ENCODE peak calls at places on chromosomes 1 and 21, in seven cellular contexts. One of them, this sample, is unnamed.
A peak's percentile ranks its signal among the peaks of the same experiment; 100 is the strongest.

GRCh38 chr1:182575540-182576149 is 13.4 kb downstream of the RNASEL start:
- DNase-seq in progenitor cell of endocrine pancreas: no peak
- DNase-seq in activated naive CD4-positive, alpha-beta T cell treated with anti-CD3 and anti-CD28 coated beads, Interleukin-2, amount 50 U/mL, for 16 hours: no peak
- DNase-seq in GF-D8: no peak
- DNase-seq in GM03348: peak; percentile 83
- DNase-seq in RPMI7951: peak; percentile 60
- DNase-seq in left colon: no peak
- DNase-seq in this sample: no peak

GRCh38 chr1:54218883-54219687 is 19.1 kb downstream of the MRPL37 start:
- DNase-seq in GM03348: no peak
- DNase-seq in progenitor cell of endocrine pancreas: no peak
- DNase-seq in left colon: no peak
- DNase-seq in activated naive CD4-positive, alpha-beta T cell treated with anti-CD3 and anti-CD28 coated beads, Interleukin-2, amount 50 U/mL, for 16 hours: no peak
- DNase-seq in RPMI7951: no peak
- DNase-seq in GF-D8: no peak
- DNase-seq in this sample: no peak

GRCh38 chr1:215023151-215023832 is 59.2 kb upstream of the KCNK2 start:
- DNase-seq in RPMI7951: peak; percentile 37
- DNase-seq in activated naive CD4-positive, alpha-beta T cell treated with anti-CD3 and anti-CD28 coated beads, Interleukin-2, amount 50 U/mL, for 16 hours: no peak
- DNase-seq in GF-D8: no peak
- DNase-seq in GM03348: no peak
- DNase-seq in progenitor cell of endocrine pancreas: no peak
- DNase-seq in left colon: no peak
- DNase-seq in this sample: no peak

GRCh38 chr21:45991606-45992301 is 10.2 kb downstream of the COL6A1 start:
- DNase-seq in progenitor cell of endocrine pancreas: no peak
- DNase-seq in RPMI7951: no peak
- DNase-seq in activated naive CD4-positive, alpha-beta T cell treated with anti-CD3 and anti-CD28 coated beads, Interleukin-2, amount 50 U/mL, for 16 hours: peak; percentile 7
- DNase-seq in GM03348: no peak
- DNase-seq in GF-D8: no peak
- DNase-seq in left colon: peak; percentile 20
- DNase-seq in this sample: no peak

GRCh38 chr1:108049083-108049819 is 84.3 kb upstream of the VAV3 start:
- DNase-seq in activated naive CD4-positive, alpha-beta T cell treated with anti-CD3 and anti-CD28 coated beads, Interleukin-2, amount 50 U/mL, for 16 hours: peak; percentile 29
- DNase-seq in left colon: no peak
- DNase-seq in RPMI7951: peak; percentile 76
- DNase-seq in GF-D8: peak; percentile 26
- DNase-seq in GM03348: peak; percentile 13
- DNase-seq in progenitor cell of endocrine pancreas: no peak
- DNase-seq in this sample: peak; percentile 77

GRCh38 chr1:61569212-61569621 is 155.7 kb downstream of the TM2D1 start:
- DNase-seq in activated naive CD4-positive, alpha-beta T cell treated with anti-CD3 and anti-CD28 coated beads, Interleukin-2, amount 50 U/mL, for 16 hours: no peak
- DNase-seq in GM03348: no peak
- DNase-seq in progenitor cell of endocrine pancreas: no peak
- DNase-seq in GF-D8: no peak
- DNase-seq in left colon: no peak
- DNase-seq in RPMI7951: no peak
- DNase-seq in this sample: peak; percentile 15

GRCh38 chr1:68969430-68969829 is 472.5 kb upstream of the DEPDC1 start:
- DNase-seq in progenitor cell of endocrine pancreas: no peak
- DNase-seq in RPMI7951: no peak
- DNase-seq in left colon: no peak
- DNase-seq in GF-D8: no peak
- DNase-seq in activated naive CD4-positive, alpha-beta T cell treated with anti-CD3 and anti-CD28 coated beads, Interleukin-2, amount 50 U/mL, for 16 hours: no peak
- DNase-seq in GM03348: no peak
- DNase-seq in this sample: no peak

GRCh38 chr1:23184203-23184602 is 15.5 kb upstream of the LUZP1 start:
- DNase-seq in GM03348: no peak
- DNase-seq in left colon: no peak
- DNase-seq in progenitor cell of endocrine pancreas: no peak
- DNase-seq in activated naive CD4-positive, alpha-beta T cell treated with anti-CD3 and anti-CD28 coated beads, Interleukin-2, amount 50 U/mL, for 16 hours: no peak
- DNase-seq in GF-D8: no peak
- DNase-seq in RPMI7951: no peak
- DNase-seq in this sample: no peak

GRCh38 chr1:116570358-116571214 is at the start of gene CD58:
- DNase-seq in GF-D8: peak; percentile 65
- DNase-seq in activated naive CD4-positive, alpha-beta T cell treated with anti-CD3 and anti-CD28 coated beads, Interleukin-2, amount 50 U/mL, for 16 hours: peak; percentile 78
- DNase-seq in left colon: peak; percentile 92
- DNase-seq in RPMI7951: peak; percentile 90
- DNase-seq in GM03348: peak; percentile 96
- DNase-seq in progenitor cell of endocrine pancreas: peak; percentile 74
- DNase-seq in this sample: peak; percentile 82

GRCh38 chr21:43271452-43272020 is 102.7 kb downstream of the CRYAA start:
- DNase-seq in GM03348: no peak
- DNase-seq in GF-D8: no peak
- DNase-seq in RPMI7951: no peak
- DNase-seq in left colon: no peak
- DNase-seq in progenitor cell of endocrine pancreas: no peak
- DNase-seq in activated naive CD4-positive, alpha-beta T cell treated with anti-CD3 and anti-CD28 coated beads, Interleukin-2, amount 50 U/mL, for 16 hours: no peak
- DNase-seq in this sample: no peak